ENCODE peak calls at places on chromosomes 16 and 17, in four cellular contexts. X, J, C and M are unnamed samples.

GRCh38 chr17:81340606-81341346 is 45.7 kb upstream of the SLC38A10 start:
- DNase-seq in X (no peak), J (no peak), C (peak), M (peak)

GRCh38 chr17:61247438-61247837 is 152.2 kb upstream of the TBX2 start:
- DNase-seq in X (no peak), J (peak), C (no peak), M (peak)

GRCh38 chr17:77708936-77709335 is 249.6 kb upstream of the TNRC6C start:
- DNase-seq in X (no peak), J (no peak), C (no peak), M (no peak)

GRCh38 chr17:77058016-77058415 is 82.8 kb upstream of the SEC14L1 start:
- DNase-seq in X (no peak), J (no peak), C (no peak), M (no peak)

GRCh38 chr17:9252525-9252924 is 231.2 kb downstream of the NTN1 start:
- DNase-seq in X (no peak), J (no peak), C (no peak), M (no peak)

GRCh38 chr17:16507918-16508533 is 16.0 kb upstream of the LRRC75A start:
- DNase-seq in X (no peak), J (peak), C (no peak), M (no peak)

GRCh38 chr16:52068447-52069074 is 478.4 kb downstream of the TOX3 start:
- DNase-seq in X (peak), J (peak), C (peak), M (peak)

GRCh38 chr17:8386841-8387240 is 3.8 kb upstream of the RPL26 start:
- DNase-seq in X (no peak), J (no peak), C (no peak), M (no peak)

GRCh38 chr16:88809068-88809675 is 2.6 kb downstream of the APRT start:
- DNase-seq in X (no peak), J (no peak), C (no peak), M (no peak)

GRCh38 chr17:27608330-27609230 is 22.4 kb upstream of the LGALS9 start:
- DNase-seq in X (no peak), J (no peak), C (no peak), M (peak)

DNA sequence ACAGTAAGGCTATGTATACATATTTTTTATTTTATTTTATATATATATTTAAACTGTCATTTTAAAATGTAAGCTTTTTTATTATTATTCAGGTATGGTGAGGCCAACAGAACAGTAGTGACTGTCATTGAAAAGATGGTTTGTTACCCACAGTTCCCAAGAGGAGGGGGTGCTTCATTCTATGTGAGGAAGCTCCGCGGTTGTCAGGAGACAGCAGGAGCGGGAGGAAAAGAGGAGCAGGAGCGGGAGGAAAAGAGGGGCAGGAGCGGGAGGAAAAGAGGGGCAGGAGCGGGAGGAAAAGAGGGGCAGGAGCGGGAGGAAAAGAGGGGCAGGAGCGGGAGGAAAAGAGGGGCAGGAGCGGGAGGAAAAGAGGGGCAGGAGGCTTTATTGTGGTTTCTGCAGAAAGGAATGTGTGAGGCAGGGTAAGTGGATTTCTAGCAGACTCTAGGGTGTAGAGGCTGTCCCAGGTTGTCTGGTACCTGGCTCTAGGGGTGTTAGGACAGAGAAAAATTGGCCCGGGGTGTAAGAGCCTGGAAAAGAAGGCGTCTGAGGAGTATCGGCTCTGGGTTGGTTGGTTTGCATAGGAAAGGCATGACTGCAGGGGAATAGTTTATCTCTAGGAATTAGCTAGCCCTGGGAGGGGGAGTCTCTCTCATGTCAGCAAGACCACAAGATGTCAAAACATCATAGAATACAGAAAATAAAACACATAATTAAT is 64.0 kb downstream of the GP2 start:
- DNase-seq in X (no peak), J (no peak), C (no peak), M (no peak)
- H2BK15ac ChIP-seq in X (no peak), J (no peak), C (no peak), M (no peak)

DNA sequence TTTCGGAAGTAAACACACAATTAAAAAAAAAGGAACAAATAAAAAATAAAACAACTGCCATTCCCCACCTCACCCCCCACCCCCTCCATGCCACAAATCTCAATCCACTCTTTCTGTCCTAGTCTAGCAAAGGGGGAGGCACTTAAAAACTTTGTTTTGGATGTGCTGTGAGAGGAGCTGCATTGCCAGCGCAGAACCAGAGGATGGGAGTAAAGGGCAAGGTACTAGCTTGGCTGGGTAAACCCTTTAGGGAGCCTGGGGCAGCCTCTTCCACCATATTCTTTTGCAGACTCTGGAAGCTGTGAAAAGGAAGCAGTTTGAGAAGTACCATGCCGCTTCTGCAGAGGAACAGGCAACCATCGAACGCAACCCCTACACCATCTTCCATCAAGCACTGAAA is 1.4 kb downstream of the MRPS7 start:
- DNase-seq in X (no peak), J (no peak), C (no peak), M (no peak)
- H3K4me3 ChIP-seq in X (peak), J (no peak), C (peak), M (no peak)

DNA sequence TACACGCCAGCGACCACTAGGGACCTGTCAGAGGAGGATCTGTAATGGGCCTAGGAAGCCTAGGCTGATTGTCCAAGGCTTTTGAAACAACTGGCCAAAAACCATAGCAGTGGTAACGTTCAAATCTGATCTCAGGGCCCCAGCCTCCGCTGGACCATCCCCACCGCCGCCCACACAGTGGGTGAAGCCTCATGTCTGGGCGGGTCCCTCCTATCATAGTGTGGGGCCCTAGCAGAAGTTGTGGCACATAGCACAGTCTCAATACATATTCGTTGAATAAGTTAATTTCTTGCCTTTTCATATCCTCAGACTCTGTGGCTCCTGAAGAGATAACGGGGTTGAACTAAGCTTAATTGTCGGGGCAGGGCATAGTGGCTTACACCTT is 818 bp downstream of the DPH1 start:
- DNase-seq in X (peak), J (no peak), C (no peak), M (no peak)
- H4K91ac ChIP-seq in X (no peak), J (peak), C (no peak), M (no peak)

GRCh38 chr16:24526701-24527470 is 12.5 kb upstream of the RBBP6 start:
- DNase-seq in X (no peak), J (no peak), C (peak), M (no peak)
- H2BK15ac ChIP-seq in X (no peak), J (no peak), C (no peak), M (no peak)

DNA sequence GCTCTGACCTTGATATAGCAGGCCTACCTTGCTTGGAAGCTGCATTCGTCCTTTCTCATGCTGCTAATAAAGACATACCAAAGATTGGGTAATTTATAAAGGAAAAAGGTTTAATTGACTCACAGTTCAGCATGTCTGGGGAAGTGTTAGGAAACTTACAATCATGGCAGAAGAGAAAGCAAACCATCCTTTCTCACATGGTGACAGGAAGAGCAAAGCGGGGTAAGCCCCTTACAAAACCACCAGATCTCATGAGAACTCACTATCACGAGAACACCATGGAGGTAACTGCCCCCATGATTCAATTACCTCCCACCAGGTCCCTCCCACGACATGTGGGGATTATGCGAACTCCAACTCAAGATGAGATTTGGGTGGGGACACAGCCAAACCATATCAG is 6.0 kb upstream of the MAPT start:
- DNase-seq in X (no peak), J (no peak), C (no peak), M (no peak)
- H3K4me3 ChIP-seq in X (no peak), J (no peak), C (no peak), M (no peak)

GRCh38 chr17:48541036-48541573 is 3.8 kb downstream of the HOXB2 start:
- DNase-seq in X (no peak), J (peak), C (no peak), M (no peak)

GRCh38 chr17:48541574-48542113 is 3.3 kb downstream of the HOXB2 start:
- DNase-seq in X (no peak), J (peak), C (peak), M (peak)

GRCh38 chr17:48543854-48544355 is 1.0 kb downstream of the HOXB2 start:
- DNase-seq in X (no peak), J (no peak), C (no peak), M (peak)

GRCh38 chr17:48542956-48543853 is 1.7 kb downstream of the HOXB2 start:
- DNase-seq in X (no peak), J (peak), C (peak), M (peak)

DNA sequence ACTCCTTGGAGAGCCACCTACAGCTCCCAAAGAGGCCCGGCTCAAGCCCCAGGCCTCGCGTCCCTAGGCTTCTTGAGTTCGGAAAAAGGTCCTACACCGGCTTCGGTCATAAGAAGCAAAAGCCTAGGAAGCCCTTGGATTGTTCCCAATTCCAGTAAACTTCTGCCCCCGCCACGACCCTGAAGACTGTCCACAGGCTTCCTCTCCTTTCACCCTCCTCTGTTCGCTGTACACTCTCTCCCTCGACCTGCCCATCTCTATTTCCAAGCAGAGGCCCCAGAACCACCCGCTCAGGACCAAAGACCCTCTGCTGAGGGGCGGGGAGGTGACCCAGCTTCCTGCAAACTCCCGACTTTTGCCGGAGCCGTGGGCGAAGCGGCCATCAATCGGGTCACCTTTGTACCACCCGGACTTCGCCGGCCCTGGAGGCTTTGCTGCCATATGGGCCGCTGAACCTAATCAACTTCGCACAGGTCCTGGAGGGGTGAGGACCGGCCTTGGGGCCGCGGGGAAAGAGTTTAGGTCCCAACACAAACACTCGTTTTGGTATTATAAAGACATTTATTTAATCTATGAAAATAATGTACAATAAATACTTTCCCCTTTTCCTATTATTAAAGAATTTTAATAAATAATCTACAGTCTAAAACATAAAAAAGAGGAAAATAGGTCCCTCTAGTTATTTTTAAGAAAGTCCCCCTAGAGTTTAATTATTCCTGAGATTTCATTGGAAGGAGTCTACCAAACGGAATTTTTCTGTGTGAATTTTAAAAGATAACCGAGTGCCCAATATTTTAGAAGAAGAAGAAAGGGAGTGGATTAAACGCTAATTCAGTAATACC is 2.6 kb downstream of the HOXB2 start:
- DNase-seq in X (no peak), J (peak), C (no peak), M (peak)
- H4K91ac ChIP-seq in X (no peak), J (peak), C (no peak), M (peak)

GRCh38 chr17:75985986-75986385 is 6.9 kb downstream of the TEN1 start:
- DNase-seq in X (no peak), J (no peak), C (no peak), M (no peak)

GRCh38 chr17:75979705-75980187 is 706 bp downstream of the TEN1 start:
- DNase-seq in X (no peak), J (peak), C (no peak), M (peak)

GRCh38 chr17:75980188-75981018 is 1.4 kb downstream of the TEN1 start:
- DNase-seq in X (no peak), J (no peak), C (no peak), M (peak)

GRCh38 chr17:75981019-75981615 is 2.1 kb downstream of the TEN1 start:
- DNase-seq in X (no peak), J (no peak), C (no peak), M (no peak)

DNA sequence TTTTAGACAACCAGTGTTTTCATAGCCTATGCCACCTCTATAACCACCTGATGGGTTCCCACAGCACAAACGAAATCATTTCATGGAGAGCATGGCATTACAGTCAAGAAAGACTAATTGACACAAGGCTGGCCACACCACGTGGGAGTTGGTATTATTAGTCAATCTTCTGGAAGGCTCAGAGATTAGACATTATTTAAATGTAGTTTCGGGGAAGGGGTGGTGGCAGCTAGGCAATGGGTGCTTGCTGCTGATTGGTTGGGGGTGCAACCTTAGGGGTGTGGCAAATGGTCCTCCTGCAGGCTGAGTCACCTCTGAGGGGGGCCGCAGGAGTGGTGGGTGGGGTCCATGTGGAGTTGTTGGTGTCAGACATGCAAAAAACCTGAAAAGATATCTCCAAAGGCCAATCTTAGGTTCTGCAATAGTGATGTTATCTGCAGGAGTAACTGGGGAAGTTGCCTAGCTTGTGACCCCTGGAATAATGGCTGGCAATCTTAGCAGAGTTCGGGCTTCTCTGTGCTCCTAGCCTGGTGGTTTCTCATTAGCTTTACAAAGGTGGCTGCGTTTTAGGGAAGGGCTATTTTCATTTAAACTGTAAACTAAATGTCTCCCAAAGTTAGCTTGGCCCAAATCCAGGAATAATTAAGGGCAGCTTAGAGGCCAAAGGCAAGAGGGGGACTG is 4.6 kb downstream of the TEN1 start:
- DNase-seq in X (no peak), J (no peak), C (peak), M (no peak)
- H2BK15ac ChIP-seq in X (no peak), J (no peak), C (peak), M (no peak)

GRCh38 chr17:67247416-67247900 is 2.5 kb upstream of the HELZ start:
- DNase-seq in X (no peak), J (no peak), C (peak), M (no peak)
- H3K4me3 ChIP-seq in X (no peak), J (no peak), C (no peak), M (no peak)